ENCODE peak calls at places on chromosomes 16 and 17, in four cellular contexts. I, C, T and W are unnamed samples.

GRCh38 chr16:14109782-14110727 is 38.9 kb downstream of the MRTFB start:
- DNase-seq in C (no peak), T (no peak), I (no peak), W (no peak)

GRCh38 chr17:69018022-69018615 is 42.6 kb downstream of the ABCA9 start:
- DNase-seq in I (no peak), T (no peak), C (no peak), W (no peak)

GRCh38 chr17:83109793-83110645 is 30.6 kb downstream of the METRNL start:
- DNase-seq in T (peak), I (peak), C (no peak), W (no peak)

GRCh38 chr17:1398900-1399299 is 1.1 kb downstream of the YWHAE start:
- DNase-seq in T (no peak), C (no peak), I (no peak), W (no peak)

GRCh38 chr17:19461139-19461538 is 50.1 kb downstream of the RNF112 start:
- DNase-seq in I (no peak), T (no peak), C (peak), W (no peak)

GRCh38 chr16:50269061-50269705 is 2.8 kb downstream of the ADCY7 start:
- DNase-seq in T (peak), I (no peak), C (no peak), W (no peak)

GRCh38 chr17:82222816-82223215 is 6.0 kb upstream of the SLC16A3 start:
- DNase-seq in I (no peak), T (no peak), C (no peak), W (no peak)

GRCh38 chr17:65071861-65072260 is 15.3 kb upstream of the GNA13 start:
- DNase-seq in T (no peak), I (no peak), C (no peak), W (no peak)

GRCh38 chr17:32444301-32445074 is at the start of gene PSMD11:
- DNase-seq in I (peak), T (peak), C (peak), W (peak)

GRCh38 chr17:38861399-38861843 is 7.9 kb upstream of the RPL23 start:
- DNase-seq in T (no peak), I (no peak), C (no peak), W (no peak)

GRCh38 chr17:57747221-57748017 is 2.3 kb upstream of the CCDC182 start:
- DNase-seq in C (no peak), T (no peak), I (peak), W (no peak)

GRCh38 chr17:11628831-11629230 is 30.6 kb downstream of the DNAH9 start:
- DNase-seq in T (no peak), I (no peak), C (no peak), W (no peak)

GRCh38 chr17:73901249-73901648 is 257.0 kb upstream of the SDK2 start:
- DNase-seq in I (no peak), T (no peak), C (no peak), W (no peak)

GRCh38 chr17:57154896-57155295 is 69.8 kb downstream of the AKAP1 start:
- DNase-seq in C (no peak), I (no peak), T (no peak), W (no peak)

GRCh38 chr16:695355-696089 is 5.3 kb upstream of the WDR24 start:
- DNase-seq in C (peak), I (no peak), T (peak), W (no peak)

GRCh38 chr17:81166033-81166472 is at the start of gene AATK:
- DNase-seq in I (no peak), T (no peak), C (no peak), W (no peak)

GRCh38 chr16:84327926-84328505 is 33.3 kb downstream of the WFDC1 start:
- DNase-seq in C (no peak), T (no peak), I (no peak), W (no peak)

GRCh38 chr16:85385463-85386331 is 227.4 kb upstream of the GSE1 start:
- DNase-seq in C (no peak), I (no peak), T (peak), W (no peak)

GRCh38 chr17:2916362-2916928 is 120.2 kb downstream of the RAP1GAP2 start:
- DNase-seq in I (no peak), C (no peak), T (no peak), W (no peak)

GRCh38 chr17:9371019-9371418 is 204.6 kb downstream of the STX8 start:
- DNase-seq in I (no peak), T (no peak), C (peak), W (no peak)

GRCh38 chr17:6077746-6078145 is 7.6 kb downstream of the WSCD1 start:
- DNase-seq in C (no peak), I (no peak), T (no peak), W (no peak)

GRCh38 chr17:51799240-51799639 is 359.3 kb downstream of the CA10 start:
- DNase-seq in T (no peak), C (no peak), I (no peak), W (no peak)

DNA sequence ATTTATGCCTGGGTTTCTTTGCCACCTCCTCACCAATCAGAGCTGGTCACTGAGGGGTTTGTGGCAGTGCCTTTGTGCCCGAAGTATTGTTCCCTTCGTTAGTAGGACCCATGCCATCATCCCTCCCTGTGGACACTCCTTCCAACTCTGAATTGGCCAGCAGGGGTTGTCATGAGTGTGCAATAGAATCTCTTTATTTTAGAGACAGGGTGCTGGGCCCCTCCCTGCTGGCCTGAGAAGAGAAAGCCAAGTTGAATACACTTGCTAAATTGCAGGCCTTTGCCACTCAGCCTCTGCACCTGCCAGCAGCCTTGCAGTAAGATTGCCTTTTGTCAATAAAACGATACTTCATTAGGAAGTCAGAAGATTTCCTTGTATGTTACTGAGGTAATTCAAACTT is 40.7 kb upstream of the SLC12A3 start:
- DNase-seq in C (no peak), I (no peak), T (no peak), W (no peak)
- TF ChIP-seq CTCF in C (no peak), I (peak), T (no peak), W (peak)

GRCh38 chr16:47017636-47018035 is 44.2 kb upstream of the DNAJA2 start:
- DNase-seq in C (peak), T (no peak), I (no peak), W (no peak)

GRCh38 chr16:47013910-47014309 is 40.4 kb upstream of the DNAJA2 start:
- DNase-seq in C (no peak), I (no peak), T (no peak), W (no peak)

GRCh38 chr16:47019563-47019962 is 46.1 kb upstream of the DNAJA2 start:
- DNase-seq in T (no peak), C (no peak), I (no peak), W (no peak)

GRCh38 chr16:47016700-47017133 is 43.2 kb upstream of the DNAJA2 start:
- DNase-seq in C (peak), T (no peak), I (no peak), W (no peak)

DNA sequence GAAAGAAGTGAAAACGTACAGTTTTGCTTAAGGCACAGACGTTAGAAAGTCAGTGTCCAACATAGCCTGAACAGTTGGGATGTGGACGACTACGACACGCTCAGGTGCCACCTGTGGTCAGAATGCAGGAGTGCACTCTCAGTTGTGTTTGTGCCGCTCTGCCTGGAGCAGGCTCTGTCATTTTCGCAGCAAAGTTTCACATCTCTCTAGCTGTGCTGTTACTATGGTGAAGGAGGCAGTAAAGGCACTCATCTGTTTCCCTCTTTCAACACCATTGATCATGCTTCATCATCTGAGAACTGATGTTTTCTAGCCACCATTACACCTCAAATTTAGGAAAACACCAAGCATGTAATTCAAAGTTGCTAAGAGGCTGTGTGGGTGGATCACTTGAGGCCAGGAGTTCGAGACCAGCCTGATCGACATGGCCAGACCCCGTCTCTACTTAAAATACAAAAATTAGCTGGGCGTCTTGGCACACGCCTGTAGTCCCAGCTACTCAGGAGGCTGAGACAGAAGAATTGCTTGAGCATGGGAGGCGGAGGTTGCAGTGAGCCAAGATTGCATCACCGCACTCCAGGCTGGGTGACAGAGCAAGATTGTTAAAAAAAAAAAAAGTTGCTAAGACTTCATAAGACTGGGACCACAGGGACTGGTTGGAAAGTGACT is 44.9 kb upstream of the DNAJA2 start:
- DNase-seq in C (peak), I (no peak), T (no peak), W (no peak)
- TF ChIP-seq CTCF in C (peak), I (peak), T (peak), W (peak)

GRCh38 chr17:60315650-60316049 is 76.3 kb downstream of the USP32 start:
- DNase-seq in C (no peak), T (no peak), I (no peak), W (no peak)
- TF ChIP-seq CTCF in C (peak), T (no peak), I (no peak), W (no peak)

DNA sequence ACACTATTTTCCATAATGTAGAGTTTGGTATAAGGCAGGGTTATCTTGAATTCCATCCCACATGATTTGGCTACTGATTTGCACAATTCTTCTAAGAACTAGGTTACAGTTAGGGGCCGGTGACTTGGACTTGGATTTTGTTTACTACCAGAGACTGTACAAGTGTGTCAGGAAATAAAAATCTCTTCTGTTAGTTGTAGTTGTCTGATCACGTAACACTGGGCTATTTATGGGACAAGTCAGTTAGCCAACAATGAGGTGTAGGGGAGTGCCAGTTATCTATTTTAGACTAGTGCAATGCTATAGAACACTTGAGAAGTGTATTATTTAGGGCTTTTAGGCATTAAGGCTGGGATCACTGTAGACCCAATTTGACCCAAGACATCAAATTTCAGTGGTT is 39.7 kb upstream of the GHDC start:
- DNase-seq in C (no peak), T (no peak), I (no peak), W (no peak)
- TF ChIP-seq CTCF in C (no peak), T (no peak), I (no peak), W (no peak)

GRCh38 chr16:60815033-60815432 is 1221.2 kb downstream of the CDH8 start:
- DNase-seq in I (no peak), C (no peak), T (no peak), W (no peak)
- TF ChIP-seq CTCF in I (no peak), C (no peak), T (no peak), W (no peak)

GRCh38 chr17:44111777-44112176 is 11.7 kb downstream of the HDAC5 start:
- DNase-seq in C (no peak), I (no peak), T (no peak), W (no peak)

GRCh38 chr17:44112284-44113280 is 10.9 kb downstream of the HDAC5 start:
- DNase-seq in I (no peak), T (peak), C (no peak), W (no peak)

GRCh38 chr17:44110823-44111633 is 12.4 kb downstream of the HDAC5 start:
- DNase-seq in C (peak), I (no peak), T (peak), W (peak)

GRCh38 chr17:44113868-44114840 is 9.3 kb downstream of the HDAC5 start:
- DNase-seq in C (no peak), I (no peak), T (peak), W (no peak)

GRCh38 chr17:44113382-44113781 is 10.1 kb downstream of the HDAC5 start:
- DNase-seq in T (no peak), C (no peak), I (no peak), W (no peak)
- TF ChIP-seq CTCF in T (no peak), C (no peak), I (no peak), W (no peak)